ENCODE peak calls at places on chromosomes 11 and 22, in eight cellular contexts. One of them, this sample, is unnamed.

GRCh38 chr22:35330258-35330861 is 30.7 kb downstream of the TOM1 start:
- DNase-seq in osteocyte: no peak
- DNase-seq in body of pancreas: peak
- DNase-seq in BJ: no peak
- DNase-seq in HCT116: no peak
- DNase-seq in neural crest cell: no peak
- DNase-seq in uterus: peak
- DNase-seq in heart left ventricle: peak
- DNase-seq in this sample: no peak

GRCh38 chr11:102488208-102488607 is 35.6 kb upstream of the TMEM123 start:
- DNase-seq in body of pancreas: no peak
- DNase-seq in osteocyte: no peak
- DNase-seq in uterus: no peak
- DNase-seq in BJ: no peak
- DNase-seq in HCT116: no peak
- DNase-seq in heart left ventricle: no peak
- DNase-seq in neural crest cell: no peak
- DNase-seq in this sample: no peak

GRCh38 chr11:110755961-110756360 is 43.7 kb upstream of the ARHGAP20 start:
- DNase-seq in HCT116: no peak
- DNase-seq in heart left ventricle: no peak
- DNase-seq in BJ: no peak
- DNase-seq in neural crest cell: no peak
- DNase-seq in osteocyte: no peak
- DNase-seq in uterus: no peak
- DNase-seq in body of pancreas: no peak
- DNase-seq in this sample: no peak

GRCh38 chr11:1226226-1226961 is 3.5 kb downstream of the MUC5B start:
- DNase-seq in neural crest cell: no peak
- DNase-seq in BJ: no peak
- DNase-seq in uterus: no peak
- DNase-seq in osteocyte: peak
- DNase-seq in body of pancreas: no peak
- DNase-seq in HCT116: no peak
- DNase-seq in heart left ventricle: no peak
- DNase-seq in this sample: peak

GRCh38 chr22:24434472-24435322 is 7.3 kb downstream of the ADORA2A start:
- DNase-seq in osteocyte: no peak
- DNase-seq in neural crest cell: no peak
- DNase-seq in BJ: no peak
- DNase-seq in heart left ventricle: peak
- DNase-seq in uterus: no peak
- DNase-seq in HCT116: no peak
- DNase-seq in body of pancreas: peak
- DNase-seq in this sample: peak

GRCh38 chr11:61923166-61924015 is 6.0 kb upstream of the RAB3IL1 start:
- DNase-seq in HCT116: no peak
- DNase-seq in osteocyte: peak
- DNase-seq in heart left ventricle: peak
- DNase-seq in uterus: peak
- DNase-seq in neural crest cell: no peak
- DNase-seq in body of pancreas: peak
- DNase-seq in BJ: peak
- DNase-seq in this sample: no peak

GRCh38 chr22:44437493-44438015 is 60.5 kb downstream of the RTL6 start:
- DNase-seq in osteocyte: no peak
- DNase-seq in BJ: no peak
- DNase-seq in HCT116: no peak
- DNase-seq in body of pancreas: no peak
- DNase-seq in uterus: no peak
- DNase-seq in heart left ventricle: no peak
- DNase-seq in neural crest cell: no peak
- DNase-seq in this sample: no peak

GRCh38 chr22:37569009-37569920 is 9.0 kb downstream of the CDC42EP1 start:
- DNase-seq in HCT116: no peak
- DNase-seq in osteocyte: no peak
- DNase-seq in BJ: no peak
- DNase-seq in body of pancreas: peak
- DNase-seq in neural crest cell: no peak
- DNase-seq in uterus: no peak
- DNase-seq in heart left ventricle: no peak
- DNase-seq in this sample: no peak

GRCh38 chr11:37371346-37371970 is 773.4 kb upstream of the RAG2 start:
- DNase-seq in heart left ventricle: no peak
- DNase-seq in HCT116: no peak
- DNase-seq in uterus: no peak
- DNase-seq in neural crest cell: no peak
- DNase-seq in body of pancreas: no peak
- DNase-seq in BJ: no peak
- DNase-seq in osteocyte: no peak
- DNase-seq in this sample: no peak

GRCh38 chr11:108786281-108786990 is 121.6 kb downstream of the DDX10 start:
- DNase-seq in body of pancreas: no peak
- DNase-seq in uterus: no peak
- DNase-seq in BJ: no peak
- DNase-seq in HCT116: no peak
- DNase-seq in heart left ventricle: no peak
- DNase-seq in neural crest cell: no peak
- DNase-seq in osteocyte: no peak
- DNase-seq in this sample: no peak

GRCh38 chr11:128764617-128765095 is 70.8 kb downstream of the FLI1 start:
- DNase-seq in neural crest cell: no peak
- DNase-seq in osteocyte: no peak
- DNase-seq in BJ: no peak
- DNase-seq in HCT116: no peak
- DNase-seq in heart left ventricle: no peak
- DNase-seq in body of pancreas: peak
- DNase-seq in uterus: no peak
- DNase-seq in this sample: no peak

GRCh38 chr11:35061516-35062440 is 77.2 kb upstream of the CD44 start:
- DNase-seq in osteocyte: no peak
- DNase-seq in heart left ventricle: no peak
- DNase-seq in body of pancreas: no peak
- DNase-seq in HCT116: no peak
- DNase-seq in uterus: no peak
- DNase-seq in neural crest cell: no peak
- DNase-seq in BJ: no peak
- DNase-seq in this sample: no peak

GRCh38 chr11:8650401-8650990 is 32.0 kb downstream of the TRIM66 start:
- DNase-seq in heart left ventricle: no peak
- DNase-seq in body of pancreas: no peak
- DNase-seq in BJ: peak
- DNase-seq in uterus: no peak
- DNase-seq in neural crest cell: no peak
- DNase-seq in osteocyte: no peak
- DNase-seq in HCT116: no peak
- DNase-seq in this sample: no peak

GRCh38 chr11:120500414-120500936 is 11.1 kb upstream of the GRIK4 start:
- DNase-seq in heart left ventricle: peak
- DNase-seq in osteocyte: peak
- DNase-seq in HCT116: no peak
- DNase-seq in uterus: no peak
- DNase-seq in body of pancreas: no peak
- DNase-seq in neural crest cell: no peak
- DNase-seq in BJ: peak
- DNase-seq in this sample: no peak

GRCh38 chr11:17611503-17612220 is 64.6 kb downstream of the OTOG start:
- DNase-seq in osteocyte: peak
- DNase-seq in body of pancreas: no peak
- DNase-seq in HCT116: no peak
- DNase-seq in uterus: no peak
- DNase-seq in neural crest cell: no peak
- DNase-seq in BJ: no peak
- DNase-seq in heart left ventricle: no peak
- DNase-seq in this sample: no peak

GRCh38 chr11:44814881-44815592 is 88.3 kb downstream of the TSPAN18 start:
- DNase-seq in HCT116: no peak
- DNase-seq in osteocyte: no peak
- DNase-seq in neural crest cell: no peak
- DNase-seq in heart left ventricle: no peak
- DNase-seq in BJ: no peak
- DNase-seq in uterus: no peak
- DNase-seq in body of pancreas: no peak
- DNase-seq in this sample: no peak

GRCh38 chr11:118956094-118956846 is at the start of gene UPK2:
- DNase-seq in heart left ventricle: peak
- DNase-seq in uterus: peak
- DNase-seq in neural crest cell: peak
- DNase-seq in osteocyte: peak
- DNase-seq in body of pancreas: peak
- DNase-seq in BJ: no peak
- DNase-seq in HCT116: peak
- DNase-seq in this sample: peak

GRCh38 chr11:45161252-45162063 is 15.0 kb downstream of the PRDM11 start:
- DNase-seq in neural crest cell: no peak
- DNase-seq in body of pancreas: peak
- DNase-seq in BJ: no peak
- DNase-seq in uterus: peak
- DNase-seq in osteocyte: no peak
- DNase-seq in heart left ventricle: no peak
- DNase-seq in HCT116: no peak
- DNase-seq in this sample: no peak

GRCh38 chr11:116145187-116145865 is 627.5 kb downstream of the BUD13 start:
- DNase-seq in uterus: no peak
- DNase-seq in HCT116: no peak
- DNase-seq in osteocyte: no peak
- DNase-seq in body of pancreas: no peak
- DNase-seq in neural crest cell: no peak
- DNase-seq in BJ: no peak
- DNase-seq in heart left ventricle: no peak
- DNase-seq in this sample: no peak
- TF ChIP-seq CTCF in uterus: no peak
- TF ChIP-seq CTCF in HCT116: no peak
- TF ChIP-seq CTCF in osteocyte: no peak
- TF ChIP-seq CTCF in body of pancreas: no peak
- TF ChIP-seq CTCF in neural crest cell: peak
- TF ChIP-seq CTCF in BJ: no peak
- TF ChIP-seq CTCF in heart left ventricle: no peak
- TF ChIP-seq CTCF in this sample: no peak

DNA sequence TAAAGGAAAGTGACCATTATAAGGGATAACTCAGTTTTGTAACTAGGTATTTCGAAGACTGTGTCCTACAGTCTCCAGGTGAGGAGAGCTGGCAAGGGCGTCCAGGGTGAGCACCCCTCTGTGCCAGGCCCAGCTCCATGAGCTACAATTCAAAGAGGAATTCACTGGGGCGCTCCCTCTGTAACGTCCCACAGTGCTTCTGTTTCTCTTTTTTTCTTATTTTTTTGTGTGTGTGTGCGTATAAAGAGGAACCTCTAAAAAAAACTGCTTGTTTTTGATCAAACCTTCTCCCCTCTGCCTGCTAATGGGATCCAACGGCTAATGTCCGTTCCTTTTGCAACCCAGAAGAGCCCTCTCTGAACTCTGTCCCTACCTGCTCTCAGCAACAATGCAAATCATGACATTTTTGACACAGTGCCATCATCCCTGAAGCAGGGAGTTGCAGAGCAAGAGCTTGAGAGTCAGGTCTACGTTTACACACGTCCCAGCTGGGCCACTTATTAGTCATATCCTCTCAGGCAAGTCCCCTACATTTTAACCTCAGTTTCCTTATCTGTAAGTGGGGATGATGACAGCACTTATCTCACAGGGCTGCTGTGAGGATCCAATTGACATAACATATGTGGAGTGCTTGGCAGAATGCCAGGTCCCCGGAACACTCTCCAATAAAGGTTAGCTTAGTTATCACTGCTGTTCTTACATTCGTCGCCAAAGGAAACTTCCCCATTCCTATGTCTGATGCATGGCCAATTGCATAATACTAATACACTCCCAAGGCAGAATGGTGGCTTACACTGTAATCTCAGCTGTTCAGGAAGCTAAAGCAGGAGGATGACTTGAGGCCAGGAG is 16.9 kb downstream of the ASCC2 start:
- DNase-seq in osteocyte: no peak
- DNase-seq in neural crest cell: no peak
- DNase-seq in HCT116: peak
- DNase-seq in BJ: peak
- DNase-seq in uterus: no peak
- DNase-seq in body of pancreas: peak
- DNase-seq in heart left ventricle: peak
- DNase-seq in this sample: no peak
- TF ChIP-seq CTCF in osteocyte: no peak
- TF ChIP-seq CTCF in neural crest cell: no peak
- TF ChIP-seq CTCF in HCT116: no peak
- TF ChIP-seq CTCF in BJ: no peak
- TF ChIP-seq CTCF in uterus: no peak
- TF ChIP-seq CTCF in body of pancreas: no peak
- TF ChIP-seq CTCF in heart left ventricle: no peak
- TF ChIP-seq CTCF in this sample: no peak

DNA sequence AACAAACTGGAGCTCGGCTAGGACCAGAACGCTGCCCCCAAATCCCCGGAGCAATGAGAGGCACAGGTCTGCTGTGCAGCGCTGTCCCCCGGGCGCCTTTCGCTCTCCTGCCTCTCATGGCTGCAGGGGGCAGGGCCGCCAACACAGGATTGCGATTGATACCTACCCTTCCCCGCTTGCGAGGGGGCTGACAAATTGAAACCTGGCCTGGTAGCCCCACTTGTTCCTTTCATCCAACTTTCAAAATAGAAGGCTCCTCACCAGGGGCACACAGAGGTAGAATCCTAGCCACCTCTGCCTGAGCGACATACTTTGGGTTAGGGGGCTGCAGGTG is 642 bp upstream of the CASTOR1 start:
- DNase-seq in heart left ventricle: no peak
- DNase-seq in body of pancreas: no peak
- DNase-seq in HCT116: no peak
- DNase-seq in osteocyte: no peak
- DNase-seq in neural crest cell: no peak
- DNase-seq in uterus: no peak
- DNase-seq in BJ: no peak
- DNase-seq in this sample: no peak
- TF ChIP-seq CTCF in heart left ventricle: no peak
- TF ChIP-seq CTCF in body of pancreas: no peak
- TF ChIP-seq CTCF in HCT116: no peak
- TF ChIP-seq CTCF in osteocyte: no peak
- TF ChIP-seq CTCF in neural crest cell: no peak
- TF ChIP-seq CTCF in uterus: no peak
- TF ChIP-seq CTCF in BJ: no peak
- TF ChIP-seq CTCF in this sample: no peak

GRCh38 chr11:90798769-90799168 is 575.9 kb upstream of the CHORDC1 start:
- DNase-seq in HCT116: no peak
- DNase-seq in body of pancreas: no peak
- DNase-seq in BJ: no peak
- DNase-seq in osteocyte: no peak
- DNase-seq in neural crest cell: no peak
- DNase-seq in heart left ventricle: no peak
- DNase-seq in uterus: no peak
- DNase-seq in this sample: no peak
- TF ChIP-seq CTCF in HCT116: no peak
- TF ChIP-seq CTCF in body of pancreas: no peak
- TF ChIP-seq CTCF in BJ: no peak
- TF ChIP-seq CTCF in osteocyte: no peak
- TF ChIP-seq CTCF in neural crest cell: no peak
- TF ChIP-seq CTCF in heart left ventricle: no peak
- TF ChIP-seq CTCF in uterus: no peak
- TF ChIP-seq CTCF in this sample: no peak

GRCh38 chr11:46489668-46490560 is 98.3 kb upstream of the CHRM4 start:
- DNase-seq in HCT116: peak
- DNase-seq in heart left ventricle: no peak
- DNase-seq in BJ: no peak
- DNase-seq in osteocyte: no peak
- DNase-seq in uterus: no peak
- DNase-seq in body of pancreas: peak
- DNase-seq in neural crest cell: peak
- DNase-seq in this sample: no peak
- TF ChIP-seq CTCF in HCT116: peak
- TF ChIP-seq CTCF in heart left ventricle: peak
- TF ChIP-seq CTCF in BJ: peak
- TF ChIP-seq CTCF in osteocyte: peak
- TF ChIP-seq CTCF in uterus: peak
- TF ChIP-seq CTCF in body of pancreas: peak
- TF ChIP-seq CTCF in neural crest cell: peak
- TF ChIP-seq CTCF in this sample: peak

GRCh38 chr11:68536706-68537105 is 76.2 kb downstream of the PPP6R3 start:
- DNase-seq in HCT116: no peak
- DNase-seq in uterus: no peak
- DNase-seq in neural crest cell: no peak
- DNase-seq in heart left ventricle: no peak
- DNase-seq in osteocyte: no peak
- DNase-seq in body of pancreas: no peak
- DNase-seq in BJ: no peak
- DNase-seq in this sample: no peak
- TF ChIP-seq CTCF in HCT116: no peak
- TF ChIP-seq CTCF in uterus: no peak
- TF ChIP-seq CTCF in neural crest cell: no peak
- TF ChIP-seq CTCF in heart left ventricle: no peak
- TF ChIP-seq CTCF in osteocyte: no peak
- TF ChIP-seq CTCF in body of pancreas: no peak
- TF ChIP-seq CTCF in BJ: no peak
- TF ChIP-seq CTCF in this sample: no peak

This sample was measured in D721Med.